ENCODE peak calls at places on chromosomes 11 and 22, in seven cellular contexts. F is activated CD4-positive, alpha-beta T cell treated with anti-CD3 and anti-CD28 coated beads, Interleukin-2, amount 50 U/mL, for 24 hours; P is hepatic stellate cell; U is SK-N-SH; B is neural crest cell; G is foreskin melanocyte; M is stimulated activated CD4-positive, alpha-beta T cell treated with anti-CD3 and anti-CD28 coated beads, Interleukin-12 subunit alpha, Interleukin-12 subunit beta, amount 100 ng/mL, for 4 hours. A is an unnamed sample.

GRCh38 chr22:23784215-23784732 is 2.5 kb upstream of the SMARCB1 start:
- DNase-seq in F (no peak), P (peak; percentile 77), U (no peak), B (no peak), G (no peak), M (no peak), A (no peak)

GRCh38 chr11:60700689-60701508 is 1.5 kb downstream of the MS4A8 start:
- DNase-seq in F (no peak), P (no peak), U (peak; percentile 27), B (peak; percentile 37), G (no peak), M (no peak), A (no peak)

GRCh38 chr11:1559103-1559951 is 12.7 kb downstream of the DUSP8 start:
- DNase-seq in F (no peak), P (peak; percentile 87), U (peak; percentile 52), B (no peak), G (peak; percentile 51), M (no peak), A (no peak)

GRCh38 chr22:17436382-17436951 is 67.2 kb downstream of the CECR2 start:
- DNase-seq in F (no peak), P (no peak), U (no peak), B (no peak), G (no peak), M (no peak), A (no peak)

GRCh38 chr11:44016129-44016528 is 31.7 kb upstream of the ACCSL start:
- DNase-seq in F (no peak), P (peak; percentile 88), U (no peak), B (no peak), G (no peak), M (no peak), A (no peak)

GRCh38 chr11:119344291-119345010 is 2.1 kb downstream of the MFRP start:
- DNase-seq in F (no peak), P (no peak), U (no peak), B (no peak), G (no peak), M (no peak), A (no peak)

GRCh38 chr11:35723493-35724284 is 61.1 kb downstream of the TRIM44 start:
- DNase-seq in F (no peak), P (no peak), U (no peak), B (no peak), G (no peak), M (no peak), A (no peak)

GRCh38 chr11:92480519-92480918 is 255.9 kb downstream of the FAT3 start:
- DNase-seq in F (no peak), P (peak; percentile 7), U (no peak), B (no peak), G (no peak), M (no peak), A (no peak)

GRCh38 chr11:64560139-64560771 is 30.8 kb upstream of the SLC22A12 start:
- DNase-seq in F (no peak), P (no peak), U (no peak), B (no peak), G (no peak), M (no peak), A (no peak)

GRCh38 chr11:2201542-2201941 is 29.9 kb upstream of the TH start:
- DNase-seq in F (no peak), P (no peak), U (no peak), B (no peak), G (no peak), M (no peak), A (no peak)

GRCh38 chr11:27395556-27396258 is 32.7 kb upstream of the CCDC34 start:
- DNase-seq in F (no peak), P (no peak), U (no peak), B (no peak), G (no peak), M (no peak), A (no peak)

GRCh38 chr22:25564320-25564978 is at the start of gene GRK3:
- DNase-seq in F (peak; percentile 33), P (peak; percentile 35), U (peak; percentile 95), B (peak; percentile 67), G (peak; percentile 56), M (peak; percentile 63), A (peak; percentile 15)

GRCh38 chr11:63505857-63506528 is at the start of gene LGALS12:
- DNase-seq in F (no peak), P (no peak), U (no peak), B (no peak), G (no peak), M (no peak), A (no peak)

A was measured in effector CD4-positive, alpha-beta T cell.